ENCODE peak calls at places on chromosomes 13 and 19, in eight cellular contexts. Q is SK-N-SH, U is endothelial cell of umbilical vein, E is HCT116, F is H1, N is GM12878, A is HepG2, B is K562. S is an unnamed sample.

GRCh38 chr19:1016647-1017114 is 4.2 kb downstream of the TMEM259 start:
- DNase-seq in Q (no peak), U (peak), E (no peak), F (no peak), N (no peak), A (no peak), B (no peak), S (no peak)

GRCh38 chr19:29804493-29804892 is 7.3 kb upstream of the CCNE1 start:
- DNase-seq in Q (no peak), U (no peak), E (no peak), F (no peak), N (peak), A (no peak), B (no peak), S (no peak)

GRCh38 chr13:30114586-30115256 is 192.6 kb downstream of the KATNAL1 start:
- DNase-seq in Q (peak), U (peak), E (peak), F (peak), N (no peak), A (peak), B (peak), S (peak)

GRCh38 chr13:67217914-67218313 is 12.2 kb downstream of the PCDH9 start:
- DNase-seq in Q (no peak), U (no peak), E (no peak), F (no peak), N (no peak), A (no peak), B (no peak), S (no peak)

GRCh38 chr19:38665950-38666661 is 18.7 kb downstream of the ACTN4 start:
- DNase-seq in Q (no peak), U (peak), E (no peak), F (peak), N (no peak), A (peak), B (no peak), S (peak)

GRCh38 chr19:32570081-32570785 is 10.8 kb upstream of the PDCD5 start:
- DNase-seq in Q (peak), U (peak), E (peak), F (peak), N (no peak), A (peak), B (peak), S (peak)

GRCh38 chr19:46180701-46181385 is 32.8 kb downstream of the IGFL2 start:
- DNase-seq in Q (no peak), U (peak), E (peak), F (no peak), N (no peak), A (no peak), B (no peak), S (no peak)

GRCh38 chr13:22757530-22758120 is 423.2 kb upstream of the SGCG start:
- DNase-seq in Q (peak), U (no peak), E (no peak), F (no peak), N (no peak), A (no peak), B (no peak), S (peak)

GRCh38 chr19:7355151-7355845 is 6.6 kb downstream of the ARHGEF18 start:
- DNase-seq in Q (no peak), U (no peak), E (no peak), F (no peak), N (no peak), A (no peak), B (no peak), S (no peak)

GRCh38 chr19:10551698-10552301 is 8.1 kb downstream of the ATG4D start:
- DNase-seq in Q (no peak), U (no peak), E (peak), F (no peak), N (no peak), A (no peak), B (no peak), S (peak)

GRCh38 chr19:33402421-33403220 is 29.1 kb downstream of the CEBPG start:
- DNase-seq in Q (peak), U (no peak), E (no peak), F (no peak), N (no peak), A (no peak), B (no peak), S (no peak)

GRCh38 chr13:23752111-23753001 is 136.8 kb downstream of the MIPEP start:
- DNase-seq in Q (no peak), U (no peak), E (no peak), F (no peak), N (peak), A (no peak), B (no peak), S (no peak)

GRCh38 chr19:16476401-16476800 is 4.6 kb upstream of the EPS15L1 start:
- DNase-seq in Q (no peak), U (no peak), E (no peak), F (no peak), N (no peak), A (no peak), B (no peak), S (no peak)

GRCh38 chr13:114179087-114179658 is at the start of gene CFAP97D2:
- DNase-seq in Q (no peak), U (no peak), E (no peak), F (no peak), N (no peak), A (no peak), B (no peak), S (peak)

GRCh38 chr13:83878691-83879410 is 3.4 kb downstream of the SLITRK1 start:
- DNase-seq in Q (no peak), U (no peak), E (no peak), F (peak), N (no peak), A (no peak), B (no peak), S (peak)

GRCh38 chr19:730382-730668 is 20.6 kb upstream of the MISP start:
- DNase-seq in Q (no peak), U (no peak), E (no peak), F (no peak), N (no peak), A (no peak), B (no peak), S (no peak)

GRCh38 chr13:107834268-107834667 is 381.1 kb downstream of the LIG4 start:
- DNase-seq in Q (no peak), U (no peak), E (no peak), F (no peak), N (no peak), A (no peak), B (no peak), S (no peak)

GRCh38 chr13:82758056-82758455 is 1124.2 kb downstream of the SLITRK1 start:
- DNase-seq in Q (peak), U (no peak), E (peak), F (peak), N (no peak), A (peak), B (peak), S (peak)

GRCh38 chr19:1851581-1852293 is 3.5 kb upstream of the REXO1 start:
- DNase-seq in Q (no peak), U (no peak), E (no peak), F (no peak), N (no peak), A (no peak), B (no peak), S (peak)

GRCh38 chr13:75687145-75687763 is 51.1 kb downstream of the LMO7 start:
- DNase-seq in Q (peak), U (peak), E (peak), F (no peak), N (no peak), A (peak), B (peak), S (peak)

GRCh38 chr13:104460553-104460952 is 1394.3 kb upstream of the SLC10A2 start:
- DNase-seq in Q (no peak), U (peak), E (no peak), F (no peak), N (no peak), A (no peak), B (no peak), S (no peak)

GRCh38 chr13:94968040-94968756 is 255.9 kb upstream of the SOX21 start:
- DNase-seq in Q (peak), U (peak), E (no peak), F (peak), N (no peak), A (no peak), B (no peak), S (peak)

GRCh38 chr19:28523619-28524018 is 689.3 kb downstream of the UQCRFS1 start:
- DNase-seq in Q (no peak), U (no peak), E (no peak), F (no peak), N (no peak), A (no peak), B (no peak), S (no peak)

GRCh38 chr13:47039106-47039505 is 142.3 kb upstream of the HTR2A start:
- DNase-seq in Q (no peak), U (no peak), E (no peak), F (no peak), N (no peak), A (no peak), B (no peak), S (no peak)

GRCh38 chr19:1758959-1759903 is 5.9 kb downstream of the ONECUT3 start:
- DNase-seq in Q (no peak), U (no peak), E (no peak), F (peak), N (no peak), A (no peak), B (no peak), S (no peak)

GRCh38 chr13:80515296-80515695 is 174.4 kb upstream of the SPRY2 start:
- DNase-seq in Q (no peak), U (no peak), E (no peak), F (no peak), N (no peak), A (no peak), B (no peak), S (no peak)

GRCh38 chr19:35166100-35167063 is 11.8 kb downstream of the FXYD5 start:
- DNase-seq in Q (no peak), U (no peak), E (no peak), F (no peak), N (no peak), A (no peak), B (peak), S (no peak)

GRCh38 chr19:8404391-8405151 is 8.5 kb upstream of the MARCHF2 start:
- DNase-seq in Q (peak), U (no peak), E (no peak), F (no peak), N (no peak), A (no peak), B (no peak), S (no peak)

GRCh38 chr19:51607077-51607476 is 23.1 kb downstream of the SIGLEC5 start:
- DNase-seq in Q (no peak), U (no peak), E (no peak), F (no peak), N (peak), A (no peak), B (no peak), S (no peak)

GRCh38 chr19:54523403-54523802 is 20.8 kb downstream of the LAIR2 start:
- DNase-seq in Q (no peak), U (peak), E (no peak), F (no peak), N (peak), A (no peak), B (no peak), S (no peak)

GRCh38 chr13:114229486-114229885 is 5.2 kb upstream of the CDC16 start:
- DNase-seq in Q (no peak), U (no peak), E (no peak), F (no peak), N (no peak), A (no peak), B (no peak), S (peak)

GRCh38 chr13:52160053-52160452 is 656 bp upstream of the NEK3 start:
- DNase-seq in Q (no peak), U (no peak), E (no peak), F (no peak), N (no peak), A (no peak), B (no peak), S (no peak)

GRCh38 chr19:1170938-1171754 is 2.9 kb downstream of the SBNO2 start:
- DNase-seq in Q (no peak), U (no peak), E (no peak), F (no peak), N (no peak), A (peak), B (no peak), S (no peak)

GRCh38 chr13:110536006-110536693 is 25.4 kb downstream of the RAB20 start:
- DNase-seq in Q (no peak), U (no peak), E (no peak), F (no peak), N (no peak), A (no peak), B (peak), S (no peak)

GRCh38 chr19:52662631-52663030 is 24.5 kb upstream of the ZNF83 start:
- DNase-seq in Q (no peak), U (no peak), E (peak), F (no peak), N (no peak), A (no peak), B (no peak), S (no peak)

GRCh38 chr13:99303863-99304521 is 3.2 kb downstream of the GPR183 start:
- DNase-seq in Q (no peak), U (no peak), E (no peak), F (no peak), N (no peak), A (no peak), B (no peak), S (no peak)

GRCh38 chr19:43595605-43595998 is 332 bp downstream of the IRGQ start:
- DNase-seq in Q (no peak), U (no peak), E (no peak), F (peak), N (no peak), A (no peak), B (no peak), S (no peak)

GRCh38 chr19:43596842-43597461 is 557 bp downstream of the ZNF576 start:
- DNase-seq in Q (no peak), U (no peak), E (no peak), F (no peak), N (no peak), A (no peak), B (no peak), S (no peak)

GRCh38 chr19:43595999-43596841 is at the start of the genes IRGQ and ZNF576:
- DNase-seq in Q (peak), U (peak), E (peak), F (peak), N (peak), A (peak), B (peak), S (peak)

GRCh38 chr19:43594081-43594697 is 1.7 kb downstream of the IRGQ start:
- DNase-seq in Q (no peak), U (no peak), E (no peak), F (no peak), N (no peak), A (no peak), B (no peak), S (no peak)

DNA sequence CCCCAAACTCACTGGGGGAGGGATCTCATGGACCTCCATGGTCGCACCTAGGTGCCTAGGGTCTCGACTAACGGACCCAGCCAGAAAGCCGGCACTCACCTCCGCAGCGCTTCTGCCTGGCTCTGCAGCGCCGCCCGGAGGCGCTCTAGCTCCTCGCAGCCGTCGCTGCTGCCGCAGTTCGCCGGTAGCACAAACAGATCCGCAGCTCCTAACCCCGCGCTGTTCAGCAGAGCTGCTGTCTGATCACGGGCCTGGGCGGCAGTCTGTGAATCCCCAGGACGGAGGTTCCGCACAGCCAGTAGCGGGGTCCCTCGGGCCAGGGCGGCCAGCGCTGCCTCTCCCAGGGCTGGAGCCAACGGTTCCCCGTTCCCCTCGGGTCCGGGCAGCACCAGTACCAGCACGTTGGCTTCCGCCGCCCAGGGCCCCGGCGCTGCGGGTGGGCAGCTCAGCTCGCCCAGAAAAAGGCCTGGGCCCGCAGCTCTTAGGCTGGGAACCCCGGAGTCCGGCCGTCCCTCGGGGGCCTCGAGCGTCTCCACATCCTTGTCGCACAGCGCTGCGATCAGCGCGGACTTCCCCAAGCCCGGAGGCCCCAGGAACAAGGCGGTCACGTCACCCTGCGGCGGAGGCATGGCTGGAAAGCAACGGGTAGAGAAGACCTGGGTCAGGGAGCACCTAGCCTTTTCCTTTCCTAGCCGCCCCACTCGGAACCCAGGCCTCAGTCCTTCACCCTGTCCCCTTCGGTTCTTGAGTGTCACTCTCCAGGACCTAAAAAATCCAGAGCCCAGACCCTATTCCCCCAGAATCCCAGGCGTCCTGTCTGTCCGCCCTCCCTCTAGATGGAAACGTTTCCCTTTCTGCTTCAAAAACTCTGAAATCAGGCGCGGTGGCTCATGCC is 977 bp downstream of the IRGQ start:
- DNase-seq in Q (peak), U (peak), E (peak), F (peak), N (no peak), A (peak), B (peak), S (peak)
- TF ChIP-seq POLR2AphosphoS5 in Q (no peak), U (no peak), E (no peak), F (no peak), N (peak), A (no peak), B (no peak), S (no peak)

DNA sequence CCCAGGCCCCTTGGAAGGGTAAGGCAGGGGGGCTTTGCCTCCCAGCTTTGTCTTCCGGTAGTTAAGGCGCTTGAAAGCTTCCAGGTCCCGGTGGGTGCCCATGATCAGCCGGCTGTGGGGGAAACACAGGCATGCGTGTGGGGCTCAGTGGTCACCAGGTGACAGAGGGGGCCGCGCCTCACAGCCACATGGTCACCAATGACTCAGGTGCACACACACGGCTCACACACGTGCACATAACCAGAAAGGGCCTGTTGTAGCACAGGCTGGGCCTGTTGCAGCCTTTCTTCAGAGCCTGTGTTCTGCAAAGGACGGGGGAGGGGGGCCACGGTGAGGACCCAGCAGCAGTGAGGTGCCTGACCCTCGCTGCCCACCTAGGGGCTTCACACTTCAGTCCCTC is 5.9 kb downstream of the NANOS3 start:
- DNase-seq in Q (peak), U (no peak), E (no peak), F (no peak), N (no peak), A (no peak), B (no peak), S (no peak)
- H2AFZ ChIP-seq in Q (no peak), U (no peak), E (no peak), F (no peak), N (no peak), A (no peak), B (peak), S (no peak)

GRCh38 chr19:18417250-18418033 is 1.8 kb upstream of the SSBP4 start:
- DNase-seq in Q (peak), U (peak), E (no peak), F (peak), N (no peak), A (peak), B (peak), S (peak)
- TF ChIP-seq POLR2AphosphoS5 in Q (peak), U (peak), E (peak), F (no peak), N (no peak), A (no peak), B (no peak), S (no peak)

GRCh38 chr19:40785526-40785925 is 7.5 kb downstream of the RAB4B start:
- DNase-seq in Q (no peak), U (no peak), E (no peak), F (no peak), N (no peak), A (no peak), B (no peak), S (no peak)
- H2AFZ ChIP-seq in Q (no peak), U (no peak), E (no peak), F (no peak), N (no peak), A (no peak), B (no peak), S (no peak)

DNA sequence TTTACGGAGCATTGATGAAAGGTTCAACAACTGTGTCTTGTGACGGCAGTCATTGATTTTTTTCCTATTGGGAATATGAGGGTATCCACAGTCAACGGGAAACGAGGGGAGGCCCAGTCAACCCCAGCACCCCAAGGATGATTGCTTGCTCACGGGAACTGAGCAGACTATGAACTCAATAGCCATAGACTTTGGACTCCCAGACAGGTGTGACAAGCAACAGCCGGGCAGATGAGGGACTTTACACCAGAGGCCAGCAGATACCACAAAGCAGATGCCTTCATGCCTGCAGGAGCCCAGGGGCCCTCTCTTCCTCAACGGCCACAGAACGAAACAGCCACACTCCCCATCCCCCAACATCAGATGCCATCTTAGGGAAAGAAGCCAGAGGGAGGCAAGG is 80.3 kb upstream of the FLT1 start:
- DNase-seq in Q (no peak), U (no peak), E (no peak), F (no peak), N (peak), A (no peak), B (peak), S (no peak)
- TF ChIP-seq POLR2AphosphoS5 in Q (no peak), U (no peak), E (no peak), F (no peak), N (no peak), A (no peak), B (no peak), S (no peak)